ENCODE peak calls at places on chromosomes 13 and 19, in seven cellular contexts. X is hepatic stellate cell; I is LHCN-M2; H is T-helper 17 cell; G is lower leg skin; P is HAP-1; R is stimulated activated CD4-positive, alpha-beta T cell treated with anti-CD3 and anti-CD28 coated beads, Interleukin-4, amount 100 ng/mL, for 48 hours. Z is an unnamed sample.

GRCh38 chr13:29801737-29802305 is 48.6 kb downstream of the UBL3 start:
- DNase-seq in G (no peak), P (no peak), I (peak), R (no peak), X (no peak), H (no peak), Z (no peak)

GRCh38 chr19:38173324-38174041 is 50.5 kb downstream of the DPF1 start:
- DNase-seq in I (peak), X (no peak), P (no peak), G (peak), R (no peak), H (no peak), Z (no peak)

GRCh38 chr13:39322836-39323585 is 280.0 kb downstream of the LHFPL6 start:
- DNase-seq in G (no peak), P (no peak), H (no peak), I (no peak), R (no peak), X (no peak), Z (no peak)

GRCh38 chr19:48424694-48425219 is 21.0 kb upstream of the GRWD1 start:
- DNase-seq in G (no peak), R (no peak), X (peak), H (no peak), I (peak), P (peak), Z (no peak)

GRCh38 chr13:60572855-60573254 is 175.8 kb downstream of the TDRD3 start:
- DNase-seq in R (no peak), I (no peak), G (no peak), P (no peak), H (no peak), X (no peak), Z (no peak)

GRCh38 chr13:26971990-26972888 is 199.4 kb downstream of the USP12 start:
- DNase-seq in G (no peak), P (peak), I (peak), X (no peak), R (no peak), H (no peak), Z (peak)

GRCh38 chr13:102597029-102598015 is 536 bp downstream of the TPP2 start:
- DNase-seq in G (peak), R (peak), P (peak), X (peak), H (peak), I (peak), Z (no peak)

GRCh38 chr13:80339578-80339840 is 1.4 kb downstream of the SPRY2 start:
- DNase-seq in R (no peak), X (no peak), P (peak), G (no peak), H (no peak), I (peak), Z (no peak)

GRCh38 chr13:110479648-110480047 is 81.9 kb downstream of the RAB20 start:
- DNase-seq in X (no peak), I (no peak), P (no peak), R (no peak), G (no peak), H (no peak), Z (no peak)

GRCh38 chr19:45152504-45153338 is 8.1 kb downstream of the NKPD1 start:
- DNase-seq in I (no peak), X (no peak), R (peak), G (no peak), P (no peak), H (no peak), Z (peak)

GRCh38 chr13:110263906-110264305 is 43.1 kb downstream of the COL4A1 start:
- DNase-seq in P (no peak), I (no peak), X (no peak), R (no peak), G (no peak), H (no peak), Z (no peak)

GRCh38 chr13:46181799-46182490 is at the start of gene LCP1:
- DNase-seq in P (no peak), H (peak), X (no peak), G (peak), R (peak), I (no peak), Z (peak)

GRCh38 chr13:52848455-52849190 is at the start of gene PCDH8:
- DNase-seq in P (peak), G (no peak), X (no peak), R (no peak), H (no peak), I (no peak), Z (no peak)

GRCh38 chr19:44303305-44303704 is 1.5 kb downstream of the ZNF235 start:
- DNase-seq in R (no peak), I (no peak), G (no peak), H (no peak), P (no peak), X (no peak), Z (no peak)

GRCh38 chr13:43830481-43830873 is 43.7 kb upstream of the ENOX1 start:
- DNase-seq in G (no peak), X (peak), R (no peak), I (peak), H (no peak), P (no peak), Z (peak)

GRCh38 chr13:85675508-85675907 is 123.7 kb downstream of the SLITRK6 start:
- DNase-seq in H (no peak), R (no peak), X (no peak), G (no peak), P (no peak), I (no peak), Z (no peak)

GRCh38 chr13:48159436-48160225 is 64.7 kb upstream of the MED4 start:
- DNase-seq in P (peak), I (peak), G (no peak), R (no peak), X (no peak), H (no peak), Z (no peak)

GRCh38 chr19:35310331-35310730 is 18.4 kb downstream of the MAG start:
- DNase-seq in P (no peak), G (no peak), X (no peak), R (no peak), H (no peak), I (no peak), Z (peak)

GRCh38 chr19:18254546-18255500 is 19.4 kb downstream of the IQCN start:
- DNase-seq in G (no peak), R (no peak), I (no peak), H (no peak), X (no peak), P (no peak), Z (peak)

GRCh38 chr19:45650722-45651121 is 11.5 kb upstream of the EML2 start:
- DNase-seq in R (no peak), I (no peak), H (no peak), P (no peak), G (no peak), X (no peak), Z (no peak)

GRCh38 chr19:30122431-30122830 is 180.4 kb downstream of the URI1 start:
- DNase-seq in H (no peak), I (no peak), P (no peak), R (no peak), G (no peak), X (no peak), Z (no peak)

GRCh38 chr13:28530729-28531194 is 35.8 kb upstream of the FLT1 start:
- DNase-seq in G (no peak), I (peak), R (no peak), P (no peak), X (peak), H (no peak), Z (peak)

GRCh38 chr13:47168086-47168485 is 271.2 kb upstream of the HTR2A start:
- DNase-seq in H (no peak), R (no peak), G (no peak), P (no peak), I (peak), X (peak), Z (no peak)

GRCh38 chr13:24274452-24274971 is 34.9 kb upstream of the C1QTNF9 start:
- DNase-seq in G (no peak), R (peak), H (peak), X (no peak), I (peak), P (no peak), Z (peak)

GRCh38 chr19:50817941-50818858 is 5.4 kb downstream of the KLK1 start:
- DNase-seq in I (no peak), H (peak), P (peak), X (peak), G (no peak), R (peak), Z (no peak)

GRCh38 chr19:49629659-49630058 is 10.3 kb downstream of the RRAS start:
- DNase-seq in I (no peak), G (no peak), P (no peak), X (no peak), H (no peak), R (no peak), Z (no peak)

GRCh38 chr13:111121421-111121820 is 6.3 kb downstream of the ARHGEF7 start:
- DNase-seq in H (no peak), X (no peak), G (no peak), I (no peak), R (no peak), P (no peak), Z (no peak)

GRCh38 chr13:113298001-113298945 is 1.2 kb downstream of the LAMP1 start:
- DNase-seq in R (no peak), G (no peak), P (peak), X (no peak), I (no peak), H (no peak), Z (peak)

GRCh38 chr13:92769064-92769463 is 457.5 kb upstream of the GPC6 start:
- DNase-seq in X (no peak), H (no peak), R (no peak), P (no peak), I (no peak), G (no peak), Z (no peak)

GRCh38 chr19:13060233-13060963 is 42.3 kb downstream of the LYL1 start:
- DNase-seq in H (no peak), X (peak), P (peak), I (no peak), G (no peak), R (no peak), Z (no peak)

GRCh38 chr19:11138659-11139526 is 16.7 kb downstream of the SPC24 start:
- DNase-seq in I (peak), H (no peak), X (peak), P (peak), R (no peak), G (peak), Z (peak)

GRCh38 chr19:2376784-2377519 is 16.9 kb downstream of the TMPRSS9 start:
- DNase-seq in X (no peak), P (no peak), G (no peak), H (no peak), I (no peak), R (no peak), Z (no peak)

GRCh38 chr19:2289714-2290435 is 7.9 kb upstream of the PEAK3 start:
- DNase-seq in G (no peak), X (peak), I (no peak), H (no peak), P (peak), R (no peak), Z (peak)

GRCh38 chr19:13606156-13606555 is 99.9 kb upstream of the CACNA1A start:
- DNase-seq in G (no peak), X (no peak), I (no peak), H (no peak), R (no peak), P (no peak), Z (no peak)

GRCh38 chr13:20193142-20193923 is 595 bp upstream of the GJB2 start:
- DNase-seq in P (peak), G (no peak), R (no peak), X (no peak), H (no peak), I (no peak), Z (no peak)

GRCh38 chr19:30450101-30450500 is 77.9 kb downstream of the ZNF536 start:
- DNase-seq in G (peak), P (peak), I (no peak), X (no peak), R (no peak), H (no peak), Z (no peak)

GRCh38 chr19:45097776-45098520 is 5.0 kb downstream of the PPP1R37 start:
- DNase-seq in I (peak), P (no peak), G (peak), H (no peak), X (peak), R (no peak), Z (peak)

Z was measured in trophoblast cell.